ENCODE peak calls at places on chromosome 16, in ten cellular contexts. One of them, this sample, is unnamed.
A peak's percentile ranks its signal among the peaks of the same experiment; 100 is the strongest.

GRCh38 chr16:28494141-28494851 is at the start of gene APOBR:
- DNase-seq in adrenal gland: peak; percentile 60
- DNase-seq in PC-3: no peak
- DNase-seq in aorta: no peak
- DNase-seq in fibroblast of lung: no peak
- DNase-seq in Peyer's patch: peak; percentile 71
- DNase-seq in AG04450: no peak
- DNase-seq in pancreas: no peak
- DNase-seq in H1: no peak
- DNase-seq in transverse colon: peak; percentile 75
- DNase-seq in this sample: peak; percentile 96

GRCh38 chr16:8577678-8578304 is 12.5 kb downstream of the TMEM114 start:
- DNase-seq in adrenal gland: no peak
- DNase-seq in PC-3: no peak
- DNase-seq in aorta: no peak
- DNase-seq in fibroblast of lung: no peak
- DNase-seq in Peyer's patch: no peak
- DNase-seq in AG04450: no peak
- DNase-seq in pancreas: no peak
- DNase-seq in H1: no peak
- DNase-seq in transverse colon: no peak
- DNase-seq in this sample: no peak

GRCh38 chr16:3596101-3596861 is 15.1 kb downstream of the SLX4 start:
- DNase-seq in adrenal gland: no peak
- DNase-seq in PC-3: no peak
- DNase-seq in aorta: peak; percentile 57
- DNase-seq in fibroblast of lung: no peak
- DNase-seq in Peyer's patch: no peak
- DNase-seq in AG04450: no peak
- DNase-seq in pancreas: no peak
- DNase-seq in H1: no peak
- DNase-seq in transverse colon: no peak
- DNase-seq in this sample: no peak

GRCh38 chr16:84647830-84648594 is at the start of gene KLHL36:
- DNase-seq in adrenal gland: peak; percentile 44
- DNase-seq in PC-3: peak; percentile 19
- DNase-seq in aorta: peak; percentile 91
- DNase-seq in fibroblast of lung: no peak
- DNase-seq in Peyer's patch: peak; percentile 80
- DNase-seq in AG04450: no peak
- DNase-seq in pancreas: peak; percentile 60
- DNase-seq in H1: peak; percentile 69
- DNase-seq in transverse colon: peak; percentile 63
- DNase-seq in this sample: peak; percentile 72

GRCh38 chr16:57593990-57594389 is 34.4 kb upstream of the ADGRG1 start:
- DNase-seq in adrenal gland: no peak
- DNase-seq in PC-3: no peak
- DNase-seq in aorta: no peak
- DNase-seq in fibroblast of lung: no peak
- DNase-seq in Peyer's patch: no peak
- DNase-seq in AG04450: no peak
- DNase-seq in pancreas: no peak
- DNase-seq in H1: no peak
- DNase-seq in transverse colon: no peak
- DNase-seq in this sample: no peak

GRCh38 chr16:10740000-10740844 is 3.4 kb upstream of the NUBP1 start:
- DNase-seq in adrenal gland: no peak
- DNase-seq in PC-3: no peak
- DNase-seq in aorta: no peak
- DNase-seq in fibroblast of lung: no peak
- DNase-seq in Peyer's patch: no peak
- DNase-seq in AG04450: no peak
- DNase-seq in pancreas: peak; percentile 44
- DNase-seq in H1: no peak
- DNase-seq in transverse colon: no peak
- DNase-seq in this sample: no peak

GRCh38 chr16:765971-766819 is 5.7 kb downstream of the MSLN start:
- DNase-seq in adrenal gland: no peak
- DNase-seq in PC-3: no peak
- DNase-seq in aorta: no peak
- DNase-seq in fibroblast of lung: no peak
- DNase-seq in Peyer's patch: no peak
- DNase-seq in AG04450: no peak
- DNase-seq in pancreas: no peak
- DNase-seq in H1: no peak
- DNase-seq in transverse colon: no peak
- DNase-seq in this sample: no peak

GRCh38 chr16:4679854-4680636 is 13.3 kb upstream of the NUDT16L1 start:
- DNase-seq in adrenal gland: peak; percentile 73
- DNase-seq in PC-3: peak; percentile 91
- DNase-seq in aorta: peak; percentile 86
- DNase-seq in fibroblast of lung: peak; percentile 69
- DNase-seq in Peyer's patch: peak; percentile 83
- DNase-seq in AG04450: peak; percentile 36
- DNase-seq in pancreas: peak; percentile 53
- DNase-seq in H1: no peak
- DNase-seq in transverse colon: peak; percentile 73
- DNase-seq in this sample: no peak

GRCh38 chr16:80974649-80975376 is 31.9 kb downstream of the CMC2 start:
- DNase-seq in adrenal gland: no peak
- DNase-seq in PC-3: peak; percentile 6
- DNase-seq in aorta: no peak
- DNase-seq in fibroblast of lung: no peak
- DNase-seq in Peyer's patch: no peak
- DNase-seq in AG04450: no peak
- DNase-seq in pancreas: no peak
- DNase-seq in H1: no peak
- DNase-seq in transverse colon: no peak
- DNase-seq in this sample: no peak

GRCh38 chr16:28623172-28623711 is 13.4 kb upstream of the SULT1A1 start:
- DNase-seq in adrenal gland: peak; percentile 58
- DNase-seq in PC-3: peak; percentile 67
- DNase-seq in aorta: peak; percentile 76
- DNase-seq in fibroblast of lung: peak; percentile 17
- DNase-seq in Peyer's patch: peak; percentile 78
- DNase-seq in AG04450: no peak
- DNase-seq in pancreas: peak; percentile 75
- DNase-seq in H1: no peak
- DNase-seq in transverse colon: peak; percentile 85
- DNase-seq in this sample: peak; percentile 66

GRCh38 chr16:21009815-21010214 is 109.2 kb downstream of the LYRM1 start:
- DNase-seq in adrenal gland: no peak
- DNase-seq in PC-3: no peak
- DNase-seq in aorta: no peak
- DNase-seq in fibroblast of lung: no peak
- DNase-seq in Peyer's patch: no peak
- DNase-seq in AG04450: no peak
- DNase-seq in pancreas: no peak
- DNase-seq in H1: no peak
- DNase-seq in transverse colon: no peak
- DNase-seq in this sample: no peak

GRCh38 chr16:19166500-19166899 is 1.5 kb upstream of the SYT17 start:
- DNase-seq in adrenal gland: no peak
- DNase-seq in PC-3: peak; percentile 17
- DNase-seq in aorta: no peak
- DNase-seq in fibroblast of lung: no peak
- DNase-seq in Peyer's patch: no peak
- DNase-seq in AG04450: no peak
- DNase-seq in pancreas: no peak
- DNase-seq in H1: no peak
- DNase-seq in transverse colon: no peak
- DNase-seq in this sample: no peak

GRCh38 chr16:67163903-67164558 is 514 bp upstream of the HSF4 start:
- DNase-seq in adrenal gland: no peak
- DNase-seq in PC-3: no peak
- DNase-seq in aorta: no peak
- DNase-seq in fibroblast of lung: no peak
- DNase-seq in Peyer's patch: no peak
- DNase-seq in AG04450: no peak
- DNase-seq in pancreas: no peak
- DNase-seq in H1: peak; percentile 72
- DNase-seq in transverse colon: no peak
- DNase-seq in this sample: no peak
- H3K4me3 ChIP-seq in adrenal gland: no peak overlapping the region
- H3K4me3 ChIP-seq in PC-3: no peak overlapping the region
- H3K4me3 ChIP-seq in aorta: peak overlapping the region; percentile 18
- H3K4me3 ChIP-seq in fibroblast of lung: peak overlapping the region; percentile 19
- H3K4me3 ChIP-seq in Peyer's patch: peak overlapping the region; percentile 57
- H3K4me3 ChIP-seq in AG04450: peak overlapping the region; percentile 43
- H3K4me3 ChIP-seq in pancreas: no peak overlapping the region
- H3K4me3 ChIP-seq in H1: peak overlapping the region; percentile 56
- H3K4me3 ChIP-seq in transverse colon: peak overlapping the region; percentile 29
- H3K4me3 ChIP-seq in this sample: peak overlapping the region; percentile 54

DNA sequence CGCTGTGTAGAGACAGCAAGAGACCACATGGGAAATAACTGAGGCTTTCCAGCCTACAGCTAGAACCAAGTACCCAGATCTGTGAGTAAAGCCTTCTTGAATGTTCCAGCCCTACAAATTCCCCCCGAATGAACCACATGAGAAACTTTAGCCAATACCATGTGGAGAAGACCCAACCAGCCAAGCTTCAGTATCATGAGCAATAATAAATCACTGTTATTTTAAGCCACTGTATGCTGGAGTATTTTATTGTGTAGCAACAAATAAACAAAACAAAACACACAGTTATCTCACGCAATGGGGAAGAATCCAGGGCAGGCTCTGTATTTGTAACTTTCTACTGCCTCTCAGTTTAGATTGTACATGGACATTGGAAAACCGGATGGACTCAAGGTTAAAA is 426.2 kb downstream of the CDH11 start:
- DNase-seq in adrenal gland: no peak
- DNase-seq in PC-3: no peak
- DNase-seq in aorta: no peak
- DNase-seq in fibroblast of lung: no peak
- DNase-seq in Peyer's patch: no peak
- DNase-seq in AG04450: no peak
- DNase-seq in pancreas: no peak
- DNase-seq in H1: no peak
- DNase-seq in transverse colon: no peak
- DNase-seq in this sample: no peak
- H3K9me3 ChIP-seq in adrenal gland: no peaks in the 10 kb centered on the region
- H3K9me3 ChIP-seq in PC-3: no peaks in the 10 kb centered on the region
- H3K9me3 ChIP-seq in aorta: no peaks in the 10 kb centered on the region
- H3K9me3 ChIP-seq in fibroblast of lung: no peaks in the 10 kb centered on the region
- H3K9me3 ChIP-seq in Peyer's patch: no peaks in the 10 kb centered on the region
- H3K9me3 ChIP-seq in AG04450: no peaks in the 10 kb centered on the region
- H3K9me3 ChIP-seq in pancreas: no peaks in the 10 kb centered on the region
- H3K9me3 ChIP-seq in H1: no peaks in the 10 kb centered on the region
- H3K9me3 ChIP-seq in transverse colon: no peaks in the 10 kb centered on the region
- H3K9me3 ChIP-seq in this sample: no peaks in the 10 kb centered on the region

DNA sequence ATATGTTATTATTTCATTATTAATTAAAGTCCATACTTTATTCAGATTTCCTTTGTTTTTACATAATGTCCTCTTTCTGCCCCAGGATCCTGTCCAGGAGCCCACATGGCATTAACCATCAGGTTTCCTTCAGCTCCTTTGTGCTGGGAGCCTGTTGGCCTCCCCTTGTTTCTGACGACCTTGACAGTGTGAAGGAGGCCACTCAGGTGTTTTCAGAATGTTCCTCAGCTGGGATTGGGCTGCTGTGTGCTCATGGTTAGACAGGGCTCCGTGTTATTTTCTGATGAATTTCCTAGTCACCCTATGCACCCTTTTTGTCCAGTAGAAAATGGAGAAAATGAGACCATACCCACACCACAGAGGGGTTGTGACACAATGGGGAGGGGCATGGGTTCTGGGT is 281.0 kb upstream of the FOXF1 start:
- DNase-seq in adrenal gland: no peak
- DNase-seq in PC-3: no peak
- DNase-seq in aorta: no peak
- DNase-seq in fibroblast of lung: no peak
- DNase-seq in Peyer's patch: no peak
- DNase-seq in AG04450: no peak
- DNase-seq in pancreas: no peak
- DNase-seq in H1: no peak
- DNase-seq in transverse colon: no peak
- DNase-seq in this sample: no peak
- H3K27me3 ChIP-seq in adrenal gland: peaks cover 8% of the 10 kb centered on the region
- H3K27me3 ChIP-seq in PC-3: peaks cover 40% of the 10 kb centered on the region
- H3K27me3 ChIP-seq in aorta: no peaks in the 10 kb centered on the region
- H3K27me3 ChIP-seq in fibroblast of lung: no peaks in the 10 kb centered on the region
- H3K27me3 ChIP-seq in Peyer's patch: no peaks in the 10 kb centered on the region
- H3K27me3 ChIP-seq in AG04450: no peaks in the 10 kb centered on the region
- H3K27me3 ChIP-seq in pancreas: no peaks in the 10 kb centered on the region
- H3K27me3 ChIP-seq in H1: no peaks in the 10 kb centered on the region
- H3K27me3 ChIP-seq in transverse colon: no peaks in the 10 kb centered on the region
- H3K27me3 ChIP-seq in this sample: no peaks in the 10 kb centered on the region

GRCh38 chr16:71883849-71884638 is at the start of gene ZNF821:
- DNase-seq in adrenal gland: peak; percentile 61
- DNase-seq in PC-3: peak; percentile 70
- DNase-seq in aorta: peak; percentile 92
- DNase-seq in fibroblast of lung: peak; percentile 75
- DNase-seq in Peyer's patch: peak; percentile 83
- DNase-seq in AG04450: no peak
- DNase-seq in pancreas: peak; percentile 73
- DNase-seq in H1: peak; percentile 95
- DNase-seq in transverse colon: peak; percentile 84
- DNase-seq in this sample: peak; percentile 79

GRCh38 chr16:71882505-71883192 is 1.3 kb downstream of the ZNF821 start:
- DNase-seq in adrenal gland: peak; percentile 61
- DNase-seq in PC-3: peak; percentile 81
- DNase-seq in aorta: no peak
- DNase-seq in fibroblast of lung: peak; percentile 66
- DNase-seq in Peyer's patch: no peak
- DNase-seq in AG04450: no peak
- DNase-seq in pancreas: peak; percentile 71
- DNase-seq in H1: peak; percentile 83
- DNase-seq in transverse colon: peak; percentile 82
- DNase-seq in this sample: peak; percentile 85

GRCh38 chr16:71878911-71879310 is 5.1 kb downstream of the ZNF821 start:
- DNase-seq in adrenal gland: no peak
- DNase-seq in PC-3: no peak
- DNase-seq in aorta: no peak
- DNase-seq in fibroblast of lung: no peak
- DNase-seq in Peyer's patch: no peak
- DNase-seq in AG04450: no peak
- DNase-seq in pancreas: no peak
- DNase-seq in H1: no peak
- DNase-seq in transverse colon: no peak
- DNase-seq in this sample: no peak

GRCh38 chr16:71883193-71883848 is 661 bp downstream of the ZNF821 start:
- DNase-seq in adrenal gland: no peak
- DNase-seq in PC-3: peak; percentile 30
- DNase-seq in aorta: peak; percentile 85
- DNase-seq in fibroblast of lung: peak; percentile 9
- DNase-seq in Peyer's patch: peak; percentile 66
- DNase-seq in AG04450: no peak
- DNase-seq in pancreas: peak; percentile 36
- DNase-seq in H1: peak; percentile 86
- DNase-seq in transverse colon: peak; percentile 61
- DNase-seq in this sample: peak; percentile 44

DNA sequence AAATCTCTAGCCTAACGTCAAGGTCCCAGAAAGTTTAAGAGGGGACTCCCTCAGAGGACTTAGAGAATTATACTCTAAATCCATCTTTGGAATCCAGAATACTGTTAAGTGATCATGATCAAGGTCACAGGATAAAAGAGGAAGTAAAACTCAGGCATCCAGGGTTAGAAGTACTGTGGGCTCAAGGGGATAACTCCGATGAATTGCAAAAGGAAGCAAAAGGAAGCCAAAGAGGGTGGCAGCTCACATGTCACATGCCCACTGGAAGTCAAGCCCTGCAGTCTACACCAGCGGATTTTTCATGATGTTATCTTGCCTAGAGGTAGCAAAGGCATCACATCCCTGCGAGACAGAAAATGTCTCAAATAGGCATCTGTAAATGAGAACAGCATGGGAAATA is 3.8 kb downstream of the ZNF821 start:
- DNase-seq in adrenal gland: no peak
- DNase-seq in PC-3: no peak
- DNase-seq in aorta: no peak
- DNase-seq in fibroblast of lung: no peak
- DNase-seq in Peyer's patch: no peak
- DNase-seq in AG04450: no peak
- DNase-seq in pancreas: no peak
- DNase-seq in H1: no peak
- DNase-seq in transverse colon: no peak
- DNase-seq in this sample: no peak
- H3K4me3 ChIP-seq in adrenal gland: no peak overlapping the region
- H3K4me3 ChIP-seq in PC-3: no peak overlapping the region
- H3K4me3 ChIP-seq in aorta: no peak overlapping the region
- H3K4me3 ChIP-seq in fibroblast of lung: no peak overlapping the region
- H3K4me3 ChIP-seq in Peyer's patch: no peak overlapping the region
- H3K4me3 ChIP-seq in AG04450: no peak overlapping the region
- H3K4me3 ChIP-seq in pancreas: no peak overlapping the region
- H3K4me3 ChIP-seq in H1: no peak overlapping the region
- H3K4me3 ChIP-seq in transverse colon: no peak overlapping the region
- H3K4me3 ChIP-seq in this sample: no peak overlapping the region